ENCODE peak calls at places on chromosomes 3 and 15, in six cellular contexts. K, A, N, C, G and D are unnamed samples.

GRCh38 chr15:57114070-57114469 is 195.6 kb downstream of the TCF12 start:
- DNase-seq in K (no peak), A (no peak), N (no peak), C (no peak), G (no peak), D (no peak)

GRCh38 chr3:33271324-33271723 is 5.9 kb upstream of the FBXL2 start:
- DNase-seq in K (no peak), A (no peak), N (no peak), C (peak; percentile 10), G (no peak), D (no peak)

GRCh38 chr15:94004697-94005096 is 226.7 kb upstream of the MCTP2 start:
- DNase-seq in K (no peak), A (no peak), N (no peak), C (no peak), G (no peak), D (no peak)

GRCh38 chr3:78887029-78887428 is 880.8 kb downstream of the ROBO1 start:
- DNase-seq in K (no peak), A (no peak), N (no peak), C (no peak), G (no peak), D (no peak)

GRCh38 chr3:63981980-63982379 is 41.3 kb downstream of the PSMD6 start:
- DNase-seq in K (no peak), A (no peak), N (no peak), C (no peak), G (no peak), D (no peak)

GRCh38 chr3:107432646-107433045 is 55.4 kb downstream of the CCDC54 start:
- DNase-seq in K (no peak), A (no peak), N (no peak), C (no peak), G (no peak), D (no peak)

GRCh38 chr3:128993461-128994172 is at the start of gene CFAP92:
- DNase-seq in K (peak; percentile 90), A (peak; percentile 88), N (no peak), C (no peak), G (peak; percentile 96), D (peak; percentile 89)

GRCh38 chr15:77021803-77022381 is 27.0 kb downstream of the PSTPIP1 start:
- DNase-seq in K (peak; percentile 28), A (no peak), N (no peak), C (no peak), G (no peak), D (peak; percentile 9)

GRCh38 chr3:175020101-175020500 is 161.0 kb downstream of the NAALADL2 start:
- DNase-seq in K (no peak), A (no peak), N (no peak), C (no peak), G (no peak), D (no peak)

GRCh38 chr15:55194246-55194645 is 2.5 kb downstream of the RSL24D1 start:
- DNase-seq in K (no peak), A (no peak), N (no peak), C (no peak), G (no peak), D (no peak)

GRCh38 chr3:9497821-9498565 is 55.6 kb downstream of the LHFPL4 start:
- DNase-seq in K (no peak), A (no peak), N (no peak), C (no peak), G (no peak), D (no peak)

GRCh38 chr15:64461577-64462162 is 1.3 kb downstream of the ZNF609 start:
- DNase-seq in K (no peak), A (peak; percentile 93), N (no peak), C (peak; percentile 6), G (no peak), D (peak; percentile 22)

GRCh38 chr3:170477395-170477794 is 58.7 kb downstream of the CLDN11 start:
- DNase-seq in K (no peak), A (no peak), N (no peak), C (no peak), G (no peak), D (no peak)

GRCh38 chr3:10816019-10816862 is at the start of gene SLC6A11:
- DNase-seq in K (no peak), A (no peak), N (no peak), C (peak; percentile 10), G (peak; percentile 75), D (no peak)

GRCh38 chr3:42704136-42704841 is 1.7 kb upstream of the HHATL start:
- DNase-seq in K (no peak), A (no peak), N (no peak), C (no peak), G (peak; percentile 42), D (no peak)

GRCh38 chr15:99682455-99682854 is 50.8 kb downstream of the LYSMD4 start:
- DNase-seq in K (no peak), A (no peak), N (no peak), C (no peak), G (no peak), D (no peak)

GRCh38 chr3:89372456-89372855 is 265.0 kb downstream of the EPHA3 start:
- DNase-seq in K (no peak), A (no peak), N (no peak), C (no peak), G (no peak), D (no peak)

GRCh38 chr15:90058308-90058707 is 44.0 kb downstream of the IDH2 start:
- DNase-seq in K (no peak), A (no peak), N (peak; percentile 43), C (no peak), G (no peak), D (no peak)

GRCh38 chr15:101436526-101436925 is 53.0 kb downstream of the PCSK6 start:
- DNase-seq in K (no peak), A (no peak), N (no peak), C (no peak), G (peak; percentile 23), D (no peak)

GRCh38 chr3:10483686-10484345 is 21.6 kb downstream of the ATP2B2 start:
- DNase-seq in K (no peak), A (no peak), N (no peak), C (no peak), G (no peak), D (no peak)

GRCh38 chr15:37107754-37108724 is 7.7 kb upstream of the MEIS2 start:
- DNase-seq in K (no peak), A (no peak), N (no peak), C (no peak), G (no peak), D (no peak)

GRCh38 chr3:57974796-57975388 is 33.3 kb upstream of the FLNB start:
- DNase-seq in K (no peak), A (peak; percentile 17), N (no peak), C (peak; percentile 96), G (no peak), D (no peak)

GRCh38 chr15:75902129-75902557 is 1.5 kb upstream of the FBXO22 start:
- DNase-seq in K (no peak), A (peak; percentile 53), N (no peak), C (no peak), G (no peak), D (no peak)

GRCh38 chr15:75905231-75905630 is 1.6 kb downstream of the FBXO22 start:
- DNase-seq in K (no peak), A (no peak), N (no peak), C (no peak), G (no peak), D (no peak)

GRCh38 chr15:75900577-75900976 is 3.1 kb upstream of the FBXO22 start:
- DNase-seq in K (no peak), A (no peak), N (no peak), C (no peak), G (no peak), D (no peak)

GRCh38 chr15:75904241-75904631 is 558 bp downstream of the FBXO22 start:
- DNase-seq in K (peak; percentile 22), A (no peak), N (no peak), C (peak; percentile 43), G (no peak), D (no peak)

DNA sequence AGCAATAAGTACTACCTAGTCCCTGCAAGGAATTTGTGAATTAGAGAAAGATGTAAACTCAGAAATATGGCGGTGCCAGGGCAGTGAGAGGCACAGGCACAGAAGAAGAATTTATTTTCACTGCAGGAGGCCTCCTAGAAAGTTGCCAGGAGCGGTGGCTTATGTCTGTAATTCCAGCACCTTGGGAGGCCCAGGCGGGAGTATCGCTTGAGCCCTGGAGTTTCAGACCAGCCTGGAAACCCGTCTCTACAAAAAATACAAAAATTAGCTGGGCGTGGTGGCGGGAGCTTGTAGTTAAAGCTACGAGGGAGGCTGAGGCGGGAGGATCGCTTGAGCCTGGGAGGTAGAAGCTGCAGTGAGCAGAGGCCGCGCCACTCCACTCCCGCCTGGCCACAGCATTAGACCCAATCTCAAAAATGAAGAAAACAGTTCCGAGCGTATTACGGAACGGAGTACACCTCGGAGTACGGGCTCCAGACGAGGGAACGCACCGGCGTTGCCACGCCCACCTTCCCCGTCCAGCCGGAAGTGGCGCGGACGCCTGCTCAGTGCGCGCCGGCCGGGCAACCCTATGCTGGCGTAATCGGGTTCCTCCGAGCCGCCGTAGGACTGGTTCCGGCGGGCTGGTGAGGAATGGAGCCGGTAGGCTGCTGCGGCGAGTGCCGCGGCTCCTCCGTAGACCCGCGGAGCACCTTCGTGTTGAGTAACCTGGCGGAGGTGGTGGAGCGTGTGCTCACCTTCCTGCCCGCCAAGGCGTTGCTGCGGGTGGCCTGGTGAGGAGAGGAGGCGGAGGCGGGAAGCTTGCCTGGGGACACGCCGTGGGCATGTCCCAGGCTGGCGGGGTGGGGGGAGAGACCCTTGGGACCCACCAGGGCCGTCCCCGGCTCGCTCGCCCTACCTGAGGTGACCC is at the start of gene FBXO22:
- DNase-seq in K (peak; percentile 71), A (peak; percentile 85), N (peak; percentile 68), C (peak; percentile 82), G (peak; percentile 93), D (peak; percentile 64)
- TF ChIP-seq POLR2A in K (peak; percentile 93), A (peak; percentile 92), N (peak; percentile 92), C (peak; percentile 89), G (peak; percentile 87), D (peak; percentile 94)

GRCh38 chr15:66631616-66632263 is 65.9 kb upstream of the LCTL start:
- DNase-seq in K (no peak), A (no peak), N (no peak), C (no peak), G (no peak), D (no peak)
- TF ChIP-seq TAF1 in K (no peak), A (no peak), N (no peak), C (no peak), G (no peak), D (no peak)

DNA sequence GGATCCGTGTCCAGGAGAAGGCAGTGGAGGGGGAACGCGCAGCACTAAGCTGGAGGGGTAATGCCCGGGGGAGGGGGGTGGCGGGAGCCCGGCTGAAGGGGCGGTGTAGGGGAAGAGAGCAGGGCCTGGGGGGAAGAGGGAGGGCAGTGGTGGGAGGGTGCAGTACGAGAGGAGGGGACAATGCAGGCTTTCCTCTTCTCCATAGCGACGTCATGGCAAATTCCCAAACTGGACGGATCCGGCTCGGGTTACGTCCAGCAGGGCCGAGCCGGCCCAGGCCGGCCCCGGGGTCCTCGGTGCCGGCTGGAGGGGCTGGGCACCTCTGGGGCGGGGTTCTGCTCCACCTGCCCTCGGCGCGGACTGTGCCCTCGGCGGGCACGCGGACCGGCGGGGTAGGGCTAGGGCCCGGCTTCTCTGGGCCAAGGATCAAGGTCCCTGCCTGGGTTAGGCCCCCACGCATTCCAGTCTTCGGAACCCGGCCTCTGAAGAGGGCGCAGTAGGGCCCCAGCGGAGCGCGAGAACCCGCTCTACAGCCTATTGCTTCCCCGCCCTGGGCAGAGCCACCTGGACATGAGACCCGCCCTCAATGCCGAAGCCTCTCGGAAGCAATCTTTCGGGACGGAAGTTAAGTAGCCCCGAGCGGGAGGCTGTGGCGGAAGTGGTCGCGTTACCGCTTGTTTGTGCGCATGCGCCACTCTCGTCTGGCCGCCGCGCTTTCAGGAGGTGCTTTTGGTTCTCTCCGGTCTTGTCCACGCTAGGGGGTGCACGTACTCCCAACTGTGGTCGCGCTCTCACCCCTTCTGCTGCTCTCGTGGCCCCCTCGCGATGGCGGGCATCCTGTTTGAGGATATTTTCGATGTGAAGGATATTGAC is 1.4 kb downstream of the POLR2H start:
- DNase-seq in K (peak; percentile 94), A (peak; percentile 95), N (peak; percentile 94), C (peak; percentile 98), G (peak; percentile 93), D (peak; percentile 91)
- TF ChIP-seq POLR2A in K (peak; percentile 90), A (peak; percentile 93), N (peak; percentile 91), C (no peak), G (peak; percentile 86), D (peak; percentile 79)

GRCh38 chr3:27127195-27127594 is 242.0 kb downstream of the NEK10 start:
- DNase-seq in K (no peak), A (no peak), N (no peak), C (peak; percentile 73), G (no peak), D (no peak)
- TF ChIP-seq TAF1 in K (no peak), A (no peak), N (no peak), C (no peak), G (no peak), D (no peak)